ENCODE peak calls at places on chromosomes 12 and 14, in ten cellular contexts. B, J, O, C, Y, V, I, Z, R and G are unnamed samples.

GRCh38 chr12:106776897-106777296 is 2.4 kb downstream of the RIC8B start:
- DNase-seq in B (no peak), J (no peak), O (no peak), C (no peak), Y (no peak), V (no peak), I (no peak), Z (no peak), R (no peak), G (no peak)

GRCh38 chr14:96053600-96054381 is 14.6 kb downstream of the C14orf132 start:
- DNase-seq in B (no peak), J (no peak), O (peak), C (no peak), Y (no peak), V (no peak), I (peak), Z (no peak), R (peak), G (no peak)

GRCh38 chr12:78315018-78315417 is 484.3 kb downstream of the NAV3 start:
- DNase-seq in B (no peak), J (no peak), O (no peak), C (no peak), Y (no peak), V (no peak), I (no peak), Z (no peak), R (no peak), G (no peak)

GRCh38 chr14:50801706-50802105 is 29.3 kb downstream of the NIN start:
- DNase-seq in B (no peak), J (no peak), O (no peak), C (no peak), Y (peak), V (no peak), I (peak), Z (no peak), R (peak), G (no peak)

GRCh38 chr14:52845079-52845478 is 53.7 kb upstream of the GNPNAT1 start:
- DNase-seq in B (no peak), J (no peak), O (no peak), C (no peak), Y (no peak), V (no peak), I (no peak), Z (no peak), R (no peak), G (no peak)

GRCh38 chr14:56976211-56976610 is 165.9 kb upstream of the OTX2 start:
- DNase-seq in B (no peak), J (no peak), O (no peak), C (no peak), Y (no peak), V (no peak), I (no peak), Z (no peak), R (no peak), G (no peak)

GRCh38 chr12:30822385-30823139 is 67.8 kb upstream of the CAPRIN2 start:
- DNase-seq in B (peak), J (peak), O (peak), C (peak), Y (peak), V (peak), I (peak), Z (peak), R (no peak), G (peak)

GRCh38 chr12:91379051-91379775 is 196.6 kb upstream of the DCN start:
- DNase-seq in B (no peak), J (no peak), O (no peak), C (no peak), Y (no peak), V (no peak), I (no peak), Z (no peak), R (no peak), G (no peak)

GRCh38 chr14:89418452-89418851 is 1.4 kb upstream of the FOXN3 start:
- DNase-seq in B (no peak), J (no peak), O (no peak), C (no peak), Y (no peak), V (no peak), I (no peak), Z (no peak), R (no peak), G (no peak)

GRCh38 chr14:94129758-94130414 is 482 bp upstream of the IFI27L2 start:
- DNase-seq in B (peak), J (no peak), O (peak), C (no peak), Y (peak), V (no peak), I (peak), Z (peak), R (peak), G (no peak)

GRCh38 chr12:132162508-132163031 is 18.3 kb downstream of the NOC4L start:
- DNase-seq in B (no peak), J (no peak), O (no peak), C (peak), Y (no peak), V (peak), I (peak), Z (peak), R (no peak), G (no peak)

GRCh38 chr12:67910360-67911292 is 78.6 kb upstream of the IFNG-AS1 start:
- DNase-seq in B (no peak), J (no peak), O (no peak), C (no peak), Y (no peak), V (no peak), I (peak), Z (no peak), R (peak), G (no peak)

GRCh38 chr12:121781751-121782615 is 11.5 kb downstream of the RHOF start:
- DNase-seq in B (no peak), J (peak), O (no peak), C (no peak), Y (no peak), V (no peak), I (no peak), Z (no peak), R (peak), G (peak)

GRCh38 chr12:3841783-3842182 is 31.4 kb downstream of the PARP11 start:
- DNase-seq in B (no peak), J (no peak), O (no peak), C (no peak), Y (no peak), V (no peak), I (no peak), Z (no peak), R (no peak), G (no peak)

GRCh38 chr12:80291108-80291754 is 152.8 kb upstream of the PTPRQ start:
- DNase-seq in B (no peak), J (no peak), O (no peak), C (no peak), Y (no peak), V (no peak), I (no peak), Z (no peak), R (no peak), G (no peak)

GRCh38 chr14:88168025-88168424 is 155.0 kb downstream of the KCNK10 start:
- DNase-seq in B (no peak), J (no peak), O (no peak), C (no peak), Y (no peak), V (no peak), I (no peak), Z (no peak), R (no peak), G (no peak)

GRCh38 chr12:98172304-98172703 is 343.1 kb upstream of the TMPO start:
- DNase-seq in B (no peak), J (no peak), O (no peak), C (no peak), Y (no peak), V (no peak), I (no peak), Z (no peak), R (no peak), G (no peak)

GRCh38 chr12:8912910-8913309 is 1.4 kb upstream of the PHC1 start:
- DNase-seq in B (peak), J (no peak), O (peak), C (no peak), Y (no peak), V (no peak), I (no peak), Z (no peak), R (peak), G (no peak)

GRCh38 chr14:80264698-80265097 is 53.4 kb upstream of the DIO2 start:
- DNase-seq in B (no peak), J (no peak), O (no peak), C (no peak), Y (no peak), V (no peak), I (no peak), Z (no peak), R (no peak), G (no peak)

GRCh38 chr12:58583541-58583940 is 336.8 kb downstream of the LRIG3 start:
- DNase-seq in B (no peak), J (no peak), O (no peak), C (no peak), Y (no peak), V (no peak), I (peak), Z (no peak), R (no peak), G (no peak)

GRCh38 chr14:89228921-89229639 is 188.0 kb downstream of the FOXN3 start:
- DNase-seq in B (no peak), J (no peak), O (no peak), C (no peak), Y (no peak), V (no peak), I (no peak), Z (no peak), R (no peak), G (no peak)

GRCh38 chr12:54379401-54380201 is 4.9 kb downstream of the ZNF385A start:
- DNase-seq in B (peak), J (peak), O (peak), C (peak), Y (peak), V (peak), I (peak), Z (peak), R (peak), G (peak)

GRCh38 chr14:70744631-70745030 is 64.7 kb downstream of the MAP3K9 start:
- DNase-seq in B (no peak), J (no peak), O (no peak), C (no peak), Y (no peak), V (no peak), I (no peak), Z (no peak), R (no peak), G (no peak)

GRCh38 chr12:100794441-100795192 is at the start of gene ANO4:
- DNase-seq in B (peak), J (no peak), O (peak), C (no peak), Y (no peak), V (no peak), I (peak), Z (no peak), R (no peak), G (no peak)

GRCh38 chr12:110732572-110732971 is 10.1 kb downstream of the PPP1CC start:
- DNase-seq in B (no peak), J (no peak), O (no peak), C (no peak), Y (no peak), V (no peak), I (no peak), Z (no peak), R (no peak), G (no peak)

GRCh38 chr12:38025916-38026315 is 290.7 kb upstream of the ALG10B start:
- DNase-seq in B (no peak), J (no peak), O (no peak), C (no peak), Y (no peak), V (no peak), I (no peak), Z (no peak), R (no peak), G (no peak)

GRCh38 chr12:120801146-120801545 is 75.5 kb downstream of the ACADS start:
- DNase-seq in B (no peak), J (no peak), O (peak), C (no peak), Y (no peak), V (no peak), I (no peak), Z (no peak), R (peak), G (no peak)

GRCh38 chr14:53957739-53958138 is 1.1 kb upstream of the BMP4 start:
- DNase-seq in B (no peak), J (no peak), O (no peak), C (no peak), Y (no peak), V (no peak), I (no peak), Z (no peak), R (no peak), G (no peak)

GRCh38 chr14:78836777-78837176 is 666.6 kb downstream of the NRXN3 start:
- DNase-seq in B (peak), J (peak), O (peak), C (no peak), Y (peak), V (no peak), I (peak), Z (no peak), R (peak), G (no peak)

GRCh38 chr12:79826267-79827128 is 108.4 kb downstream of the PPP1R12A start:
- DNase-seq in B (no peak), J (no peak), O (no peak), C (no peak), Y (no peak), V (no peak), I (no peak), Z (no peak), R (peak), G (no peak)

GRCh38 chr14:76826122-76826521 is at the start of gene LRRC74A:
- DNase-seq in B (no peak), J (no peak), O (no peak), C (no peak), Y (no peak), V (no peak), I (no peak), Z (no peak), R (peak), G (no peak)

GRCh38 chr12:121573949-121574520 is 6.8 kb downstream of the KDM2B start:
- DNase-seq in B (no peak), J (no peak), O (no peak), C (no peak), Y (no peak), V (no peak), I (no peak), Z (no peak), R (no peak), G (no peak)

GRCh38 chr12:96399919-96400630 is at the start of gene CDK17:
- DNase-seq in B (peak), J (peak), O (peak), C (peak), Y (peak), V (peak), I (peak), Z (peak), R (peak), G (peak)

GRCh38 chr12:50401383-50402155 is 884 bp downstream of the LARP4 start:
- DNase-seq in B (peak), J (no peak), O (peak), C (no peak), Y (peak), V (no peak), I (peak), Z (no peak), R (peak), G (no peak)

GRCh38 chr12:132154941-132155770 is 10.9 kb downstream of the NOC4L start:
- DNase-seq in B (no peak), J (no peak), O (no peak), C (peak), Y (no peak), V (peak), I (no peak), Z (peak), R (no peak), G (no peak)

GRCh38 chr12:98456583-98457573 is 58.5 kb upstream of the TMPO start:
- DNase-seq in B (peak), J (peak), O (peak), C (peak), Y (peak), V (peak), I (peak), Z (peak), R (no peak), G (no peak)

GRCh38 chr12:128259556-128260070 is 7.4 kb upstream of the TMEM132C start:
- DNase-seq in B (peak), J (no peak), O (peak), C (no peak), Y (peak), V (peak), I (no peak), Z (no peak), R (no peak), G (no peak)
- TF ChIP-seq CTCF in B (peak), J (peak), O (peak), C (peak), Y (peak), V (peak), I (peak), Z (peak), R (peak), G (no peak)

GRCh38 chr12:1962432-1963020 is 41.7 kb downstream of the DCP1B start:
- DNase-seq in B (no peak), J (no peak), O (no peak), C (no peak), Y (no peak), V (no peak), I (no peak), Z (no peak), R (no peak), G (no peak)
- TF ChIP-seq CTCF in B (no peak), J (no peak), O (no peak), C (no peak), Y (no peak), V (no peak), I (no peak), Z (no peak), R (no peak), G (no peak)

DNA sequence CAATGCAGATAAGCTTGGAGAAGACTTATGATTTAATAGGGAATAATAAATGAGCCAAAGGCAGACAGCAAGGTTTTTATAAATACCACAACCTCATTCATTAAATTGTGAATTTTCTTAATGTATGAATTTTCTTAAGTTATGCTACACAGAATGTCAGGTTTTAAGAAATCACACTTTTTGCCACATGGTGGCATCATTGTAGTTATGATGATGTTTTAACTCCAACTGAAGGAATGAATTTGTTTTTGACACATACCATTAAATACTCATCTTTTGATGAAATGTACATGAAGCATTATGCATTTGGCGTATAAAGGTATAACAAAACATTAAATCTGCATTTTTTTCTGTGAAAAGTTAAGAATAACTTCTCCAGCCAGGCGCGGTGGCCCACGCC is 524.1 kb upstream of the FBXO33 start:
- DNase-seq in B (peak), J (no peak), O (no peak), C (no peak), Y (no peak), V (no peak), I (no peak), Z (no peak), R (no peak), G (no peak)
- TF ChIP-seq CTCF in B (peak), J (no peak), O (peak), C (no peak), Y (no peak), V (no peak), I (no peak), Z (no peak), R (no peak), G (no peak)

GRCh38 chr12:4852911-4853310 is 56.8 kb upstream of the KCNA1 start:
- DNase-seq in B (no peak), J (no peak), O (no peak), C (no peak), Y (no peak), V (no peak), I (no peak), Z (no peak), R (no peak), G (no peak)

GRCh38 chr12:4849946-4850345 is 59.8 kb upstream of the KCNA1 start:
- DNase-seq in B (no peak), J (no peak), O (no peak), C (no peak), Y (no peak), V (no peak), I (no peak), Z (no peak), R (no peak), G (no peak)

GRCh38 chr12:4850857-4851380 is 58.8 kb upstream of the KCNA1 start:
- DNase-seq in B (no peak), J (no peak), O (no peak), C (no peak), Y (no peak), V (no peak), I (no peak), Z (no peak), R (no peak), G (no peak)

GRCh38 chr12:4852308-4852707 is 57.4 kb upstream of the KCNA1 start:
- DNase-seq in B (no peak), J (no peak), O (no peak), C (no peak), Y (no peak), V (no peak), I (no peak), Z (no peak), R (no peak), G (no peak)

DNA sequence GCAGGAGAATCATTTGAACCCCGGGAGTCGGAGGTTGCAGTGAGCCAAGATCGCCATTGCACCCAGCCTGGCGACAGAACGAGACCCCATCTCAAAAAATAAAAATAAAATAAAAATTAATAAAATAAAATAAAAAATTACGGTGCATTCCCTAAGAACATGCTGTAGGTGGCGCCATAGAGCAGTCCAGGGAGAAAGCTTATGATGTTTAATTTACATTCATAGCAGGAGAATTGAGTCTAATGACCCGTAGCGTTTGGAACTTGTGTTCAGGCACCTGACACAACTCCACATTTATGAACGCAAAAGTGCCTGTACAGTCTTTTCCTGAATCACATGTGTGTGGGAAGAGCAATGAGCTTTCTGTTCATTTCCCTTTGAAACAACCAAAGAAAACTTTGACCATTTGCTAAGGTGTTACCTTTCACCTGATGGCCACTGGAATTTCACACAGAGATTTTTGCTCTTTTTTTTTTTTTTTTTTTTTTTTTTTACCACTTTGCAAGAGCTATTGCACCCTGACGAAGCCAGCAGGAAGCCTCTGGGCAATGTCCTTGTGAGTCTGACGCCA is 60.6 kb upstream of the KCNA1 start:
- DNase-seq in B (peak), J (peak), O (peak), C (no peak), Y (peak), V (no peak), I (peak), Z (no peak), R (peak), G (no peak)
- TF ChIP-seq CTCF in B (peak), J (peak), O (peak), C (peak), Y (peak), V (peak), I (peak), Z (peak), R (peak), G (peak)

GRCh38 chr12:108193493-108193892 is 64.4 kb downstream of the WSCD2 start:
- DNase-seq in B (no peak), J (no peak), O (no peak), C (no peak), Y (no peak), V (no peak), I (no peak), Z (no peak), R (no peak), G (no peak)

GRCh38 chr12:108194585-108194984 is 65.5 kb downstream of the WSCD2 start:
- DNase-seq in B (peak), J (no peak), O (no peak), C (no peak), Y (no peak), V (no peak), I (no peak), Z (no peak), R (no peak), G (no peak)

GRCh38 chr12:108196319-108196718 is 67.2 kb downstream of the WSCD2 start:
- DNase-seq in B (no peak), J (no peak), O (no peak), C (no peak), Y (no peak), V (no peak), I (no peak), Z (no peak), R (no peak), G (no peak)

GRCh38 chr12:108191938-108192337 is 62.9 kb downstream of the WSCD2 start:
- DNase-seq in B (no peak), J (no peak), O (no peak), C (no peak), Y (no peak), V (no peak), I (no peak), Z (no peak), R (no peak), G (no peak)

DNA sequence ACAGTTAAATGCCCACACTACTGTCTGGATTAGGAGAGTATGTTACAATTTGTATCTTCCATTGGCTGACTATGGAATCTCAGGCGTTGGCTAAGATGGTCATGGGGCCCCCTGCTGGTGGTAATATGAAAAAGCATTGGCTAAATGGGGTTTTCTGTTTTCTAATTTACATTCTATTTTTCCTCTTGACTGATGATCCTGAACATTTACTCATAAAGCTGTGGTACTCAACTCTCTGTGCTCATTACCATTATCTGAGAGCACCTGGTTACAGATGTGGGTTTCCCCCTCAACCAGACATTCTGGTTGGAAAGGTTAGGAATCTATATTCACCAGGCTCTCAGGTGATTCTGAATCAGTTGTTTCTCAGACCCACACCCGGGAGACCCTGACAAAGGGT is 64.8 kb downstream of the WSCD2 start:
- DNase-seq in B (peak), J (peak), O (peak), C (no peak), Y (peak), V (no peak), I (no peak), Z (no peak), R (peak), G (no peak)
- TF ChIP-seq CTCF in B (peak), J (peak), O (peak), C (peak), Y (peak), V (peak), I (peak), Z (peak), R (peak), G (no peak)